ENCODE peak calls at places on chromosomes 16 and 17, in six cellular contexts. B is GM12878, Q is SK-N-SH, I is HL-60, L is K562, S is HepG2. T is an unnamed sample.

GRCh38 chr16:66612422-66612821 is 7.9 kb downstream of the CMTM3 start:
- DNase-seq in B (no peak), Q (no peak), I (no peak), L (no peak), S (no peak), T (no peak)

GRCh38 chr16:58266336-58266735 is 28.5 kb downstream of the PRSS54 start:
- DNase-seq in B (no peak), Q (no peak), I (no peak), L (no peak), S (no peak), T (no peak)

GRCh38 chr17:44761932-44762810 is 3.4 kb downstream of the ADAM11 start:
- DNase-seq in B (no peak), Q (no peak), I (no peak), L (no peak), S (no peak), T (no peak)

GRCh38 chr16:85935957-85936760 is 37.2 kb downstream of the IRF8 start:
- DNase-seq in B (peak), Q (no peak), I (no peak), L (no peak), S (no peak), T (no peak)

GRCh38 chr17:19263621-19264010 is 26.4 kb downstream of the EPN2 start:
- DNase-seq in B (no peak), Q (no peak), I (no peak), L (no peak), S (no peak), T (no peak)

GRCh38 chr17:1126801-1127550 is 52.8 kb downstream of the ABR start:
- DNase-seq in B (no peak), Q (no peak), I (no peak), L (no peak), S (no peak), T (no peak)

GRCh38 chr16:24272379-24272778 is 16.2 kb downstream of the CACNG3 start:
- DNase-seq in B (no peak), Q (no peak), I (no peak), L (no peak), S (no peak), T (no peak)

GRCh38 chr17:71269201-71269600 is 851.6 kb upstream of the SOX9 start:
- DNase-seq in B (no peak), Q (no peak), I (no peak), L (no peak), S (no peak), T (no peak)

GRCh38 chr17:82204831-82205719 is 7.6 kb downstream of the CCDC57 start:
- DNase-seq in B (no peak), Q (peak), I (peak), L (peak), S (no peak), T (no peak)

GRCh38 chr16:54066451-54067056 is 220.0 kb downstream of the IRX3 start:
- DNase-seq in B (no peak), Q (no peak), I (no peak), L (no peak), S (peak), T (no peak)

GRCh38 chr17:69175812-69176517 is 34.3 kb upstream of the ABCA6 start:
- DNase-seq in B (no peak), Q (no peak), I (peak), L (peak), S (peak), T (no peak)

GRCh38 chr16:68636818-68637217 is 8.3 kb upstream of the CDH3 start:
- DNase-seq in B (no peak), Q (no peak), I (no peak), L (no peak), S (no peak), T (no peak)

GRCh38 chr16:74743668-74744299 is 30.8 kb downstream of the FA2H start:
- DNase-seq in B (no peak), Q (no peak), I (no peak), L (peak), S (peak), T (no peak)

GRCh38 chr16:54928016-54928356 is 2.7 kb upstream of the IRX5 start:
- DNase-seq in B (no peak), Q (no peak), I (peak), L (peak), S (no peak), T (no peak)

GRCh38 chr17:74780443-74781238 is 4.5 kb upstream of the NAT9 start:
- DNase-seq in B (no peak), Q (peak), I (no peak), L (peak), S (peak), T (no peak)

GRCh38 chr17:34603974-34604373 is 24.6 kb downstream of the TMEM132E start:
- DNase-seq in B (no peak), Q (no peak), I (no peak), L (no peak), S (no peak), T (no peak)

GRCh38 chr16:89525146-89525913 is 17.1 kb downstream of the SPG7 start:
- DNase-seq in B (no peak), Q (no peak), I (no peak), L (no peak), S (no peak), T (no peak)

GRCh38 chr16:14013571-14014283 is 57.4 kb upstream of the MRTFB start:
- DNase-seq in B (no peak), Q (peak), I (no peak), L (no peak), S (peak), T (no peak)

GRCh38 chr17:82668631-82669099 is 20.4 kb upstream of the WDR45B start:
- DNase-seq in B (no peak), Q (peak), I (peak), L (peak), S (peak), T (peak)

GRCh38 chr16:9666834-9667480 is 515.3 kb downstream of the GRIN2A start:
- DNase-seq in B (no peak), Q (no peak), I (no peak), L (no peak), S (no peak), T (no peak)

GRCh38 chr16:57045694-57046381 is 46.5 kb upstream of the CPNE2 start:
- DNase-seq in B (peak), Q (peak), I (no peak), L (peak), S (peak), T (no peak)

GRCh38 chr16:9901-10665 is 43.3 kb downstream of the POLR3K start:
- DNase-seq in B (no peak), Q (no peak), I (no peak), L (no peak), S (no peak), T (no peak)

GRCh38 chr16:1610841-1611653 is 825 bp downstream of the IFT140 start:
- DNase-seq in B (no peak), Q (no peak), I (no peak), L (peak), S (no peak), T (no peak)

GRCh38 chr17:53628011-53628410 is 194.7 kb upstream of the KIF2B start:
- DNase-seq in B (no peak), Q (no peak), I (no peak), L (no peak), S (no peak), T (no peak)

GRCh38 chr17:1762906-1763829 is 1.3 kb downstream of the SERPINF1 start:
- DNase-seq in B (no peak), Q (peak), I (no peak), L (peak), S (peak), T (no peak)

GRCh38 chr17:38897176-38897575 is 27.3 kb downstream of the LASP1 start:
- DNase-seq in B (no peak), Q (no peak), I (no peak), L (no peak), S (no peak), T (no peak)

GRCh38 chr16:11242658-11243057 is 13.3 kb downstream of the SOCS1 start:
- DNase-seq in B (no peak), Q (no peak), I (no peak), L (no peak), S (no peak), T (no peak)

GRCh38 chr17:68344701-68345136 is 53.4 kb downstream of the ARSG start:
- DNase-seq in B (no peak), Q (no peak), I (no peak), L (no peak), S (no peak), T (no peak)

GRCh38 chr17:64773836-64774761 is 112.0 kb upstream of the SMURF2 start:
- DNase-seq in B (no peak), Q (peak), I (no peak), L (peak), S (peak), T (peak)

GRCh38 chr17:35895602-35896001 is 15.4 kb upstream of the CCL5 start:
- DNase-seq in B (no peak), Q (no peak), I (peak), L (no peak), S (no peak), T (no peak)

GRCh38 chr16:50309527-50310307 is 43.4 kb downstream of the ADCY7 start:
- DNase-seq in B (no peak), Q (peak), I (no peak), L (no peak), S (peak), T (no peak)

GRCh38 chr16:62963846-62964245 is 927.6 kb upstream of the CDH8 start:
- DNase-seq in B (no peak), Q (peak), I (no peak), L (no peak), S (no peak), T (no peak)

GRCh38 chr16:80751167-80751566 is 53.2 kb downstream of the CDYL2 start:
- DNase-seq in B (no peak), Q (no peak), I (no peak), L (no peak), S (no peak), T (no peak)

GRCh38 chr16:80754479-80754878 is 49.9 kb downstream of the CDYL2 start:
- DNase-seq in B (no peak), Q (no peak), I (no peak), L (peak), S (no peak), T (no peak)

DNA sequence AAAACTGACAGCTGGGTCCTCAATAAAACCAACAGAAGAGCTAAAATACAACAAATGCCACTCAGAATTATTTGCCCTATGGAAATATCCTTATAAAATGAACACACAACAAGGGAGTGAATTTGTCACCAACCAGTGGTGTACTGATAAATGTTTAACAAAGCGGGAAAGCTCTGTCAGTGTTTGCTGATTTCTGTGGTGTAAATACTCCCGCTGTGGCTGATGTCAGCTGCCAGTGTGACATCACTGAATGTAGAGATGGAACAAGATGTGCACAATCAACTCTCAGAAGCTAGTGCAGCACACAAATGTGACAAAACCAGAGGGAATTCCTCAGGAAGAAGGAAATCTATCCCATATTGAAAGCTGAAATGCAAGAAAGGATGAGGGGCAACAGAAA is 51.8 kb downstream of the CDYL2 start:
- DNase-seq in B (no peak), Q (no peak), I (no peak), L (no peak), S (no peak), T (no peak)
- TF ChIP-seq GABPA in B (no peak), Q (no peak), I (no peak), L (no peak), S (no peak), T (no peak)

GRCh38 chr16:4506450-4506849 is 30.3 kb downstream of the HMOX2 start:
- DNase-seq in B (peak), Q (peak), I (peak), L (peak), S (peak), T (peak)

GRCh38 chr16:4508806-4509205 is 29.8 kb downstream of the CDIP1 start:
- DNase-seq in B (no peak), Q (no peak), I (no peak), L (no peak), S (no peak), T (no peak)

GRCh38 chr16:4509420-4509819 is 29.2 kb downstream of the CDIP1 start:
- DNase-seq in B (no peak), Q (no peak), I (no peak), L (no peak), S (no peak), T (no peak)

GRCh38 chr16:4507588-4508345 is 30.8 kb downstream of the CDIP1 start:
- DNase-seq in B (no peak), Q (no peak), I (no peak), L (no peak), S (no peak), T (no peak)

GRCh38 chr16:4505356-4506153 is 29.4 kb downstream of the HMOX2 start:
- DNase-seq in B (peak), Q (no peak), I (no peak), L (no peak), S (no peak), T (no peak)
- TF ChIP-seq GABPA in B (no peak), Q (no peak), I (no peak), L (no peak), S (no peak), T (no peak)

DNA sequence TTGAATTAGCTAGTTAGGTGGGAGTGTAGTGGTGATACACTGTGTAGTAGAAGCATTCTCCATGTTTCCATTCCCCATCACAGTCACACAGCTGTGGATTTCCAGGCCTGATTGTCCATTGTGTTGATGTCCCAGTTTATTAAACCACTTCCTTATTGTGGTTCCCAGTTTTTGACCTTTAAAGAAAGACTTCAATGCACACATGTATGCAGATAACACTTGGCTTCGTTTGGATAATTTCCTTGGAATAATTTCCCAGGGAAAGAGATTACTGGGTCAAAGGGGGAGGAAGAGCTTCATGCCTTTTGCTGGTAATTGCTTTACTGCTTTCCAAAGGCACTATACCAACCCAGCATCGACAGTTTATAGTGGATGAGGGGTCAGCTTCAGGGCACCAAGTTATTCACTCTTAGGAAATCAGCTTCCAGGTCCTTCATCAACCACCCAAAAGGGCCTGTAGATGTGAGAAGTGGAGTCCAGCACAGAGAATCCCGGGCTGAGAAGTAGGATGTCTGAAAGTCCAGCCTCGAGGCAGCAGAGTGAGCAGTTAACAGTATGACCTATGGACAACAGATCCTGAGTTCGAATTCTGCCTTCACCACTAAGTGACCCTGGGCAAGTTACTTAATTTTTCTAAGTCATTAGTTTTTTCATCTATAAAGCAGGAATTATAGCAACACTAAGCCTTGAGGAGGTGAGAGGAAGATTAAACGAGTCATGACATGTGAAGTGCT is 31.3 kb upstream of the TNS4 start:
- DNase-seq in B (no peak), Q (no peak), I (no peak), L (no peak), S (no peak), T (no peak)
- TF ChIP-seq GABPA in B (no peak), Q (no peak), I (no peak), L (no peak), S (no peak), T (no peak)

GRCh38 chr17:49676276-49676868 is 1.5 kb downstream of the SPOP start:
- DNase-seq in B (peak), Q (no peak), I (peak), L (peak), S (no peak), T (no peak)
- TF ChIP-seq GABPA in B (no peak), Q (no peak), I (no peak), L (no peak), S (no peak), T (no peak)

GRCh38 chr17:78265121-78265520 is 33.7 kb downstream of the TMEM235 start:
- DNase-seq in B (no peak), Q (peak), I (no peak), L (no peak), S (no peak), T (no peak)

GRCh38 chr17:78263063-78263735 is 31.8 kb downstream of the TMEM235 start:
- DNase-seq in B (no peak), Q (peak), I (peak), L (peak), S (peak), T (peak)

GRCh38 chr17:78266771-78267170 is 35.3 kb downstream of the TMEM235 start:
- DNase-seq in B (no peak), Q (peak), I (no peak), L (no peak), S (no peak), T (no peak)

GRCh38 chr17:78266231-78266631 is 34.8 kb downstream of the TMEM235 start:
- DNase-seq in B (no peak), Q (peak), I (no peak), L (no peak), S (no peak), T (no peak)

GRCh38 chr17:78263736-78264340 is 32.4 kb downstream of the TMEM235 start:
- DNase-seq in B (no peak), Q (no peak), I (no peak), L (no peak), S (no peak), T (no peak)
- TF ChIP-seq GABPA in B (no peak), Q (no peak), I (no peak), L (no peak), S (no peak), T (no peak)

GRCh38 chr17:63758428-63758827 is 15.0 kb downstream of the CCDC47 start:
- DNase-seq in B (no peak), Q (no peak), I (no peak), L (no peak), S (no peak), T (no peak)

GRCh38 chr17:63764701-63765100 is 8.7 kb downstream of the CCDC47 start:
- DNase-seq in B (no peak), Q (no peak), I (no peak), L (no peak), S (no peak), T (no peak)

GRCh38 chr17:63760771-63761539 is 12.4 kb downstream of the CCDC47 start:
- DNase-seq in B (no peak), Q (no peak), I (no peak), L (no peak), S (no peak), T (no peak)

GRCh38 chr17:63762106-63763078 is 11.0 kb downstream of the CCDC47 start:
- DNase-seq in B (no peak), Q (no peak), I (no peak), L (no peak), S (no peak), T (no peak)
- TF ChIP-seq GABPA in B (no peak), Q (no peak), I (no peak), L (no peak), S (no peak), T (no peak)

GRCh38 chr17:79026345-79027273 is 2.6 kb downstream of the C1QTNF1 start:
- DNase-seq in B (no peak), Q (peak), I (no peak), L (no peak), S (peak), T (no peak)
- TF ChIP-seq GABPA in B (no peak), Q (no peak), I (no peak), L (no peak), S (peak), T (no peak)

GRCh38 chr17:72466199-72466598 is 345.4 kb downstream of the SOX9 start:
- DNase-seq in B (peak), Q (no peak), I (no peak), L (no peak), S (peak), T (no peak)
- TF ChIP-seq GABPA in B (no peak), Q (no peak), I (no peak), L (no peak), S (no peak), T (no peak)

GRCh38 chr17:31433091-31433790 is 41.8 kb downstream of the RAB11FIP4 start:
- DNase-seq in B (no peak), Q (no peak), I (no peak), L (no peak), S (no peak), T (no peak)
- TF ChIP-seq GABPA in B (no peak), Q (no peak), I (no peak), L (no peak), S (no peak), T (no peak)

GRCh38 chr16:84340305-84341040 is 27.9 kb upstream of the ATP2C2 start:
- DNase-seq in B (no peak), Q (no peak), I (peak), L (no peak), S (no peak), T (no peak)
- TF ChIP-seq GABPA in B (no peak), Q (no peak), I (no peak), L (no peak), S (no peak), T (no peak)

T was measured in H1.